ENCODE peak calls at places on chromosomes 5 and 9, in seven cellular contexts. One of them, this sample, is unnamed.

GRCh38 chr5:139186293-139186692 is 11.9 kb downstream of the SIL1 start:
- DNase-seq in K562: no peak
- DNase-seq in HepG2: no peak
- DNase-seq in H1: no peak
- DNase-seq in GM12878: no peak
- DNase-seq in HCT116: no peak
- DNase-seq in SK-N-SH: no peak
- DNase-seq in this sample: no peak

GRCh38 chr9:78261403-78262001 is 25.6 kb downstream of the CEP78 start:
- DNase-seq in HCT116: peak
- DNase-seq in H1: no peak
- DNase-seq in SK-N-SH: peak
- DNase-seq in GM12878: no peak
- DNase-seq in K562: peak
- DNase-seq in HepG2: peak
- DNase-seq in this sample: no peak

GRCh38 chr5:33840927-33841547 is 50.8 kb downstream of the ADAMTS12 start:
- DNase-seq in SK-N-SH: no peak
- DNase-seq in HCT116: no peak
- DNase-seq in GM12878: peak
- DNase-seq in K562: no peak
- DNase-seq in H1: no peak
- DNase-seq in HepG2: no peak
- DNase-seq in this sample: no peak

GRCh38 chr5:148540636-148541035 is 113.7 kb downstream of the HTR4 start:
- DNase-seq in SK-N-SH: no peak
- DNase-seq in HepG2: no peak
- DNase-seq in GM12878: no peak
- DNase-seq in H1: no peak
- DNase-seq in HCT116: no peak
- DNase-seq in K562: no peak
- DNase-seq in this sample: no peak

GRCh38 chr5:14036514-14036913 is 92.0 kb upstream of the DNAH5 start:
- DNase-seq in HepG2: no peak
- DNase-seq in SK-N-SH: no peak
- DNase-seq in K562: no peak
- DNase-seq in H1: no peak
- DNase-seq in GM12878: no peak
- DNase-seq in HCT116: no peak
- DNase-seq in this sample: no peak

GRCh38 chr5:6517494-6517893 is 68.8 kb downstream of the UBE2QL1 start:
- DNase-seq in HepG2: no peak
- DNase-seq in SK-N-SH: no peak
- DNase-seq in K562: no peak
- DNase-seq in HCT116: no peak
- DNase-seq in GM12878: no peak
- DNase-seq in H1: no peak
- DNase-seq in this sample: no peak

GRCh38 chr9:100346836-100347235 is 5.9 kb downstream of the TEX10 start:
- DNase-seq in K562: no peak
- DNase-seq in H1: no peak
- DNase-seq in HCT116: no peak
- DNase-seq in GM12878: no peak
- DNase-seq in HepG2: no peak
- DNase-seq in SK-N-SH: no peak
- DNase-seq in this sample: no peak

GRCh38 chr9:107274953-107275422 is 8.1 kb upstream of the RAD23B start:
- DNase-seq in HepG2: peak
- DNase-seq in K562: no peak
- DNase-seq in GM12878: no peak
- DNase-seq in HCT116: peak
- DNase-seq in SK-N-SH: no peak
- DNase-seq in H1: no peak
- DNase-seq in this sample: no peak

GRCh38 chr5:154543380-154543779 is 65.4 kb upstream of the HAND1 start:
- DNase-seq in HepG2: no peak
- DNase-seq in H1: no peak
- DNase-seq in HCT116: no peak
- DNase-seq in SK-N-SH: no peak
- DNase-seq in K562: no peak
- DNase-seq in GM12878: no peak
- DNase-seq in this sample: no peak

GRCh38 chr9:111399772-111400563 is 69.9 kb upstream of the OR2K2 start:
- DNase-seq in H1: peak
- DNase-seq in SK-N-SH: peak
- DNase-seq in GM12878: no peak
- DNase-seq in HCT116: peak
- DNase-seq in K562: peak
- DNase-seq in HepG2: peak
- DNase-seq in this sample: peak

GRCh38 chr5:37876926-37877325 is 37.1 kb upstream of the GDNF start:
- DNase-seq in H1: no peak
- DNase-seq in SK-N-SH: no peak
- DNase-seq in HCT116: no peak
- DNase-seq in K562: no peak
- DNase-seq in HepG2: no peak
- DNase-seq in GM12878: no peak
- DNase-seq in this sample: no peak
- TF ChIP-seq JUND in H1: no peak
- TF ChIP-seq JUND in SK-N-SH: no peak
- TF ChIP-seq JUND in HCT116: no peak
- TF ChIP-seq JUND in K562: no peak
- TF ChIP-seq JUND in HepG2: no peak
- TF ChIP-seq JUND in GM12878: no peak
- TF ChIP-seq JUND in this sample: no peak

DNA sequence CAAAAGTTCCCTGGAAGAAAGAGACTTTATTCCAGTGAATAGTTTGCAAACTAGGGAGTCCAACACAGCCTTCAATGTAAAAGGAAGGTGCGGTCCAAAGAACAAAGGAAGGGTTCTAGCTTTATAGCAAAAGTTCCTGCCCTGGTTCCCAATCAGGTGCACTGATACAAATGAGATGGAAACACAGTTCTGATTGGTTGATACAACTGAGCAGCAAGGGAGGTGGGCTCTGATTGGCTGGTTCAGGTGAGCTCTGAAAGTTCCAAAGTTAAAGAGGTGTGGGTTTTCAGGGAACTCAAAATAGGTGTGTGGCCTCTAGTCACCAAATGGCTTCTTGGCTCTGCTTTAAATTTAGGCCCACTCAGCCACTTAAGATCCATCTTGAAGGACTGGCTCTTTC is 43.1 kb downstream of the P4HA2 start:
- DNase-seq in HepG2: peak
- DNase-seq in H1: no peak
- DNase-seq in SK-N-SH: peak
- DNase-seq in K562: peak
- DNase-seq in GM12878: no peak
- DNase-seq in HCT116: peak
- DNase-seq in this sample: no peak
- TF ChIP-seq JUND in HepG2: no peak
- TF ChIP-seq JUND in H1: no peak
- TF ChIP-seq JUND in SK-N-SH: no peak
- TF ChIP-seq JUND in K562: no peak
- TF ChIP-seq JUND in GM12878: no peak
- TF ChIP-seq JUND in HCT116: no peak
- TF ChIP-seq JUND in this sample: no peak

GRCh38 chr9:133115604-133116345 is 5.3 kb downstream of the RALGDS start:
- DNase-seq in SK-N-SH: no peak
- DNase-seq in GM12878: peak
- DNase-seq in K562: peak
- DNase-seq in HCT116: no peak
- DNase-seq in H1: no peak
- DNase-seq in HepG2: no peak
- DNase-seq in this sample: no peak
- TF ChIP-seq JUND in SK-N-SH: no peak
- TF ChIP-seq JUND in GM12878: peak
- TF ChIP-seq JUND in K562: no peak
- TF ChIP-seq JUND in HCT116: no peak
- TF ChIP-seq JUND in H1: no peak
- TF ChIP-seq JUND in HepG2: no peak
- TF ChIP-seq JUND in this sample: no peak

GRCh38 chr9:127106493-127106855 is 16.0 kb downstream of the ANGPTL2 start:
- DNase-seq in GM12878: no peak
- DNase-seq in K562: no peak
- DNase-seq in H1: no peak
- DNase-seq in HCT116: no peak
- DNase-seq in HepG2: no peak
- DNase-seq in SK-N-SH: peak
- DNase-seq in this sample: no peak

GRCh38 chr9:127108182-127108876 is 14.1 kb downstream of the ANGPTL2 start:
- DNase-seq in H1: no peak
- DNase-seq in SK-N-SH: no peak
- DNase-seq in K562: no peak
- DNase-seq in HepG2: no peak
- DNase-seq in GM12878: no peak
- DNase-seq in HCT116: no peak
- DNase-seq in this sample: no peak

GRCh38 chr9:127109212-127109711 is 13.2 kb downstream of the ANGPTL2 start:
- DNase-seq in H1: no peak
- DNase-seq in HCT116: no peak
- DNase-seq in HepG2: peak
- DNase-seq in SK-N-SH: no peak
- DNase-seq in GM12878: no peak
- DNase-seq in K562: no peak
- DNase-seq in this sample: peak

GRCh38 chr9:127105805-127106492 is 16.5 kb downstream of the ANGPTL2 start:
- DNase-seq in GM12878: no peak
- DNase-seq in HCT116: no peak
- DNase-seq in H1: no peak
- DNase-seq in SK-N-SH: peak
- DNase-seq in HepG2: no peak
- DNase-seq in K562: no peak
- DNase-seq in this sample: no peak

DNA sequence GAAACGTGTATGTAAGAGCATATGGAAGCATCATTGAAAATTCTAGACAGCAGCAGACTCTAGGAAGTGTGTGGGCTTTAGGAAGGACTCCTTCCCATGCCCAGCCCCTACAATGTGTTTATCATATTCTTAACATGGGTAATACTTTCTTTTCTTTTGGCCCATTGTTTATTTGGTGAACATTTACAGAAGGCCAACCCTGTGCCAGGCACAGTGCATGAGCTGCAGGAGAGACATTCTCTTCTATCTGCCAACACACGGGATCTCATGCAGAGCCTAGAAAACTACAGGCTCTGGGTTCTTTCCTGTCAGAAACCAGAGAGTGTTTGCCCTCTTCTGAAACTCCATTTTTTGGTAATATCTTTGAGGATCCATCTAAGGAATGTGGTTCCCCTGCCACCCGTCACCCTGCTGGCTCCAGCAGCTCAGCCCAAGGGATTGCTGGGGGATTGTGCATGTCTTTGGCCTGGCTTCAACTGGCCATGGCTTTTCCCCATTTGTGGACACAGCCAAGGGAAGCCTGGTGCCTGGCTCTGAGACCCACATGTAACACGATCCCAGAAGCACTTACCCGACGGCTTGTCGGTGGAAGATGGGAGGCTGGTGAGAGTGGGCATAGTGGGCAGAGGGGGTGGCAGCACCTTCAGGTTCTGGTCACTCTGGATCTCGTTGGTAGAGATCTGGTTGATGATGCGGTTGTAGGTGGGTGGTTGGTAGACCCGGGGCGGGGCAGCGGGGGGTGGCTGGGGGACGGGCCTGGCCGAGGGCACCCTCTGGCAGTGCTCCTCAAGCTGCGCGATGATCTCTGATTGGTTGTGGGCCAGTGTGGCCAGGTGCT is 14.9 kb downstream of the ANGPTL2 start:
- DNase-seq in HepG2: no peak
- DNase-seq in SK-N-SH: no peak
- DNase-seq in HCT116: no peak
- DNase-seq in GM12878: no peak
- DNase-seq in H1: no peak
- DNase-seq in K562: no peak
- DNase-seq in this sample: no peak
- TF ChIP-seq JUND in HepG2: no peak
- TF ChIP-seq JUND in SK-N-SH: no peak
- TF ChIP-seq JUND in HCT116: no peak
- TF ChIP-seq JUND in GM12878: no peak
- TF ChIP-seq JUND in H1: no peak
- TF ChIP-seq JUND in K562: no peak
- TF ChIP-seq JUND in this sample: no peak

GRCh38 chr5:122363623-122364022 is 51.6 kb downstream of the SNCAIP start:
- DNase-seq in K562: no peak
- DNase-seq in HCT116: no peak
- DNase-seq in H1: no peak
- DNase-seq in GM12878: no peak
- DNase-seq in HepG2: no peak
- DNase-seq in SK-N-SH: no peak
- DNase-seq in this sample: no peak
- TF ChIP-seq JUND in K562: no peak
- TF ChIP-seq JUND in HCT116: no peak
- TF ChIP-seq JUND in H1: no peak
- TF ChIP-seq JUND in GM12878: no peak
- TF ChIP-seq JUND in HepG2: no peak
- TF ChIP-seq JUND in SK-N-SH: no peak
- TF ChIP-seq JUND in this sample: no peak

GRCh38 chr9:36322462-36322861 is 64.2 kb upstream of the GNE start:
- DNase-seq in GM12878: no peak
- DNase-seq in H1: no peak
- DNase-seq in HCT116: no peak
- DNase-seq in K562: no peak
- DNase-seq in SK-N-SH: peak
- DNase-seq in HepG2: no peak
- DNase-seq in this sample: no peak
- TF ChIP-seq JUND in GM12878: no peak
- TF ChIP-seq JUND in H1: no peak
- TF ChIP-seq JUND in HCT116: no peak
- TF ChIP-seq JUND in K562: no peak
- TF ChIP-seq JUND in SK-N-SH: no peak
- TF ChIP-seq JUND in HepG2: no peak
- TF ChIP-seq JUND in this sample: no peak

GRCh38 chr5:158162479-158162878 is 303.5 kb upstream of the CLINT1 start:
- DNase-seq in GM12878: no peak
- DNase-seq in SK-N-SH: no peak
- DNase-seq in HepG2: no peak
- DNase-seq in H1: no peak
- DNase-seq in HCT116: no peak
- DNase-seq in K562: no peak
- DNase-seq in this sample: no peak
- TF ChIP-seq JUND in GM12878: no peak
- TF ChIP-seq JUND in SK-N-SH: no peak
- TF ChIP-seq JUND in HepG2: no peak
- TF ChIP-seq JUND in H1: no peak
- TF ChIP-seq JUND in HCT116: no peak
- TF ChIP-seq JUND in K562: no peak
- TF ChIP-seq JUND in this sample: no peak

GRCh38 chr5:172086312-172086975 is 80.0 kb upstream of the FBXW11 start:
- DNase-seq in K562: no peak
- DNase-seq in HCT116: no peak
- DNase-seq in GM12878: no peak
- DNase-seq in H1: no peak
- DNase-seq in HepG2: no peak
- DNase-seq in SK-N-SH: no peak
- DNase-seq in this sample: no peak
- TF ChIP-seq JUND in K562: no peak
- TF ChIP-seq JUND in HCT116: no peak
- TF ChIP-seq JUND in GM12878: no peak
- TF ChIP-seq JUND in H1: no peak
- TF ChIP-seq JUND in HepG2: no peak
- TF ChIP-seq JUND in SK-N-SH: no peak
- TF ChIP-seq JUND in this sample: no peak